ENCODE peak calls at places on chromosomes 13 and 19, in five cellular contexts. E is SK-N-SH, V is H1, W is stomach, Q is breast epithelium. B is an unnamed sample. For H3K4me1, the result is how much of the 10 kb centered on the place peaks cover.

GRCh38 chr19:39677931-39678889 is 22.5 kb downstream of the LGALS16 start:
- DNase-seq in Q (peak), W (peak), V (no peak), E (no peak), B (no peak)

GRCh38 chr13:106678646-106679045 is 110.7 kb upstream of the ARGLU1 start:
- DNase-seq in W (no peak), V (no peak), Q (no peak), E (no peak), B (no peak)

GRCh38 chr19:7699422-7700127 is 2.4 kb downstream of the FCER2 start:
- DNase-seq in Q (no peak), V (no peak), W (no peak), E (no peak), B (no peak)

GRCh38 chr19:56295531-56296455 is 18.8 kb downstream of the ZSCAN5A start:
- DNase-seq in W (no peak), V (no peak), Q (no peak), E (no peak), B (no peak)

GRCh38 chr13:49097374-49097773 is 121.7 kb downstream of the FNDC3A start:
- DNase-seq in V (no peak), W (no peak), Q (no peak), E (no peak), B (no peak)

GRCh38 chr13:77300176-77301141 is 26.4 kb downstream of the MYCBP2 start:
- DNase-seq in Q (no peak), E (no peak), W (no peak), V (no peak), B (no peak)

GRCh38 chr13:62320129-62320724 is 904.6 kb upstream of the PCDH20 start:
- DNase-seq in V (no peak), W (no peak), Q (no peak), E (peak), B (no peak)

GRCh38 chr13:42981853-42982252 is 10.2 kb downstream of the EPSTI1 start:
- DNase-seq in E (no peak), V (no peak), Q (no peak), W (no peak), B (no peak)

GRCh38 chr13:100434010-100434763 is 154.4 kb downstream of the GGACT start:
- DNase-seq in Q (no peak), E (no peak), W (no peak), V (no peak), B (no peak)

GRCh38 chr19:49489601-49490167 is 2.3 kb downstream of the RPL13A start:
- DNase-seq in E (no peak), Q (no peak), V (no peak), W (no peak), B (no peak)

GRCh38 chr13:112213467-112214245 is 146.7 kb downstream of the SOX1 start:
- DNase-seq in E (no peak), Q (peak), V (no peak), W (peak), B (no peak)

GRCh38 chr13:54607421-54607820 is 1578.8 kb downstream of the OLFM4 start:
- DNase-seq in V (no peak), W (no peak), E (no peak), Q (no peak), B (no peak)

GRCh38 chr19:48718711-48719231 is 754 bp downstream of the MAMSTR start:
- DNase-seq in W (no peak), Q (no peak), E (no peak), V (no peak), B (no peak)

GRCh38 chr19:47176071-47176626 is 45.5 kb downstream of the SAE1 start:
- DNase-seq in V (no peak), E (no peak), W (no peak), Q (no peak), B (no peak)

GRCh38 chr19:49690656-49691242 is at the start of gene CPT1C:
- DNase-seq in E (peak), Q (peak), V (peak), W (peak), B (peak)

GRCh38 chr13:53250272-53250875 is 221.8 kb downstream of the OLFM4 start:
- DNase-seq in W (no peak), E (peak), V (no peak), Q (no peak), B (no peak)
- TF ChIP-seq CTCF in W (no peak), E (peak), V (peak), Q (peak), B (peak)

GRCh38 chr19:32453736-32454135 is 48.2 kb downstream of the DPY19L3 start:
- DNase-seq in W (no peak), Q (no peak), V (no peak), E (no peak), B (no peak)
- H3K4me1 ChIP-seq in W (under half), Q (under half), V (under half), E (under half), B (under half)

GRCh38 chr13:30871713-30872029 is 34.4 kb upstream of the MEDAG start:
- DNase-seq in Q (no peak), W (no peak), E (no peak), V (no peak), B (no peak)

GRCh38 chr13:30868806-30869470 is 37.1 kb upstream of the MEDAG start:
- DNase-seq in E (no peak), V (no peak), W (no peak), Q (no peak), B (no peak)

GRCh38 chr13:30869491-30869890 is 36.6 kb upstream of the MEDAG start:
- DNase-seq in V (no peak), E (no peak), Q (no peak), W (no peak), B (no peak)

GRCh38 chr13:30870916-30871712 is 35.0 kb upstream of the MEDAG start:
- DNase-seq in E (no peak), Q (no peak), V (no peak), W (no peak), B (no peak)

DNA sequence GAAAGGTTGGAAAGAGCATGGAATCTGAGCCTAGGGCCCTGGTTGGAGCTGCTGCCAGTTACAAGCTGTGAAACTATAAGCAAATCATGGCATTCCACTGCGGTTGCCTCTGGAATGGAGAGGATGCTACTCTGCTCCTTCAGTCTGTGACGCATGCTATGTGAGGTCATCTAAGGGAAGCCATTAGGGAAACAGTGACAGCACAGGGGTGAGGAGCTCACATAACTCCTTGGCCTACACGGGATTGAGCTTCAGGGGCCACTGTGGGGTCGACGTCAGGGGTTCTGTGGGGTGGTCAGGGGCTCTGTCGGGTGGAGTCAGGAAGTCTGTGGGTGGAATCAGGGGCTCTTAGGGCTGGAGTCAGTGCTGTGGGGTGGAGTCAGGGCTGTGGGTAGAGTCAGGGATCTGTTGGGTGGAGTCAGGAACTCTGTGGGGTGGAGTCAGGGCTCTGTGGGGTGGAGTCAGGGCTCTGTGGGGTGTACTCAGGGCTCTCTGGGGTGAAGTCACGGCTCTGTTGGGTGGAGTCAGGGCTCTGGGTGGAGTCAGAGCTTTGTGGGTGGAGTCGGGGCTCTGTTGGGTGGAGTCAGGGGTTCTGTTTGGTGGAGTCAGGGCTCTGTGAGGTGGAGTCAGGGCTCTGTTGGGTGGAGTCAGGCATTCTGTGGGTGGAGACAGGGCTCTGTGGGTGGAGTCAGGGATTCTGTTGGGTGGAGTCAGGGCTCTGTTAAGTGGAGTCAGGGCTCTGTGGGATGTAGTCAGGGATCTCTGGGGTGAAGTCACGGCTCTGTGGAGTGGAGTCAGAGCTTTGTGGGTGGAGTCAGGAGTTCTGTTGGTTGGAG is 35.8 kb upstream of the MEDAG start:
- DNase-seq in Q (no peak), V (no peak), W (peak), E (no peak), B (peak)
- TF ChIP-seq POLR2AphosphoS5 in Q (no peak), V (no peak), W (peak), E (no peak), B (peak)

DNA sequence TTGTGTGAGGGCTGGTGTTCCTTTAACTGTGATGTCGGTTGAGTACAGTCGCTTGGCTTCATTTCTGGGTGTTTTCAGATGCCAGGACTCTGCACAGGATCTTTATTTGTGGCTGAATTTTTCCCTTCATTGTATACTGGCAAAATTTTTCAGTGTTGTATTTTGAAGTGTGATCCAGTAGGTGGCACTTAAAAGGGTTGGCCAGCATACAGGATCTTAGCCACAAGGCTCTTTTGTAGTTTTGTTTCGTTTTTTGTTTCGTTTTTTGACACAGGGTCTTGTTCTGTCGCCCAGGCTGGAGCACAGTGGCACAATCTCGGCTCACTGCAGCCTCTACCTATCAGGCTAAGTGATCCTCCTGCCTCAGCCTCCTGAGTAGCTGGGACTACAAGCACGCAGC is 8.7 kb downstream of the FCAR start:
- DNase-seq in W (no peak), E (no peak), V (no peak), Q (no peak), B (no peak)
- TF ChIP-seq CTCF in W (no peak), E (peak), V (no peak), Q (no peak), B (no peak)

GRCh38 chr19:2546128-2547032 is 70.5 kb downstream of the GADD45B start:
- DNase-seq in Q (peak), E (no peak), W (peak), V (no peak), B (peak)
- H3K4me1 ChIP-seq in Q (under half), E (under half), W (half or more), V (under half), B (under half)

GRCh38 chr19:2507109-2507508 is 31.2 kb downstream of the GADD45B start:
- DNase-seq in W (peak), Q (peak), V (no peak), E (no peak), B (no peak)
- TF ChIP-seq POLR2AphosphoS5 in W (peak), Q (peak), V (no peak), E (no peak), B (peak)

DNA sequence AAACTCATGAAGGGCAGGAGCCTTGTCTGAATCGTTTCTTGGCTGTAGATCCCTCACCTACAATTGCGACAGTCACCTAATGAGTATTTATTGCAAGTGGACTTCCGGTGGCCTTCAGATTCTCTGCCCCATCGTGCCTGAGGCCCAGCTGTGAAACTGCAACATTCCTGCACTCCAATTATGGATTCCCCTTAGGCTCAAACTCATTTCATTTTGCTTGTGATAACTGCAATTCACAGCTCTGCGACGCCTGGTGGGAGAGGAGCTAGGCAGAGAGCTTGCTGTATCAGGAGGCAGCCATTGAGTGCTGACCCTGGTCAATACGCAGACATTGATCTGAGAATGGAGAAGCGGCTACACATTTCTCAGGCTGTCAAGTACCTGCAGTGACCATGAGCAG is 59.0 kb downstream of the CCDC70 start:
- DNase-seq in W (no peak), V (no peak), Q (no peak), E (no peak), B (no peak)
- TF ChIP-seq CTCF in W (no peak), V (no peak), Q (no peak), E (no peak), B (no peak)

DNA sequence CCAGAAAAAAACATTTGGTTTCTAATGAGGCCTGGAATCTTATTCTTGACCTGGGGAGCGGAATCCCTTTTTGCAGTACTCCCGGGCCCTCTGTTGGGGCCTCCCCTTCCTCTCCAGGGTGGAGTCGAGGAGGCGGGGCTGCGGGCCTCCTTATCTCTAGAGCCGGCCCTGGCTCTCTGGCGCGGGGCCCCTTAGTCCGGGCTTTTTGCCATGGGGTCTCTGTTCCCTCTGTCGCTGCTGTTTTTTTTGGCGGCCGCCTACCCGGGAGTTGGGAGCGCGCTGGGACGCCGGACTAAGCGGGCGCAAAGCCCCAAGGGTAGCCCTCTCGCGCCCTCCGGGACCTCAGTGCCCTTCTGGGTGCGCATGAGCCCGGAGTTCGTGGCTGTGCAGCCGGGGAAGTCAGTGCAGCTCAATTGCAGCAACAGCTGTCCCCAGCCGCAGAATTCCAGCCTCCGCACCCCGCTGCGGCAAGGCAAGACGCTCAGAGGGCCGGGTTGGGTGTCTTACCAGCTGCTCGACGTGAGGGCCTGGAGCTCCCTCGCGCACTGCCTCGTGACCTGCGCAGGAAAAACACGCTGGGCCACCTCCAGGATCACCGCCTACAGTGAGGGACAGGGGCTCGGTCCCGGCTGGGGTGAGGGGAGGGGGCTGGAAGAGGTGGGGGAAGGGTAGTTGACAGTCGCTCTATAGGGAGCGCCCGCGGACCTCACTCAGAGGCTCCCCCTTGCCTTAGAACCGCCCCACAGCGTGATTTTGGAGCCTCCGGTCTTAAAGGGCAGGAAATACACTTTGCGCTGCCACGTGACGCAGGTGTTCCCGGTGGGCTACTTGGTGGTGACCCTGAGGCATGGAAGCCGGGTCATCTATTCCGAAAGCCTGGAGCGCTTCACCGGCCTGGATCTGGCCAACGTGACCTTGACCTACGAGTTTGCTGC is at the start of gene ICAM4:
- DNase-seq in W (peak), Q (no peak), V (no peak), E (peak), B (no peak)
- H3K4me1 ChIP-seq in W (half or more), Q (under half), V (under half), E (under half), B (under half)

GRCh38 chr13:19984430-19985218 is 26.1 kb downstream of the ZMYM2 start:
- DNase-seq in E (peak), V (no peak), W (no peak), Q (no peak), B (no peak)

GRCh38 chr13:19982447-19983043 is 24.0 kb downstream of the ZMYM2 start:
- DNase-seq in Q (no peak), V (no peak), W (no peak), E (no peak), B (no peak)

GRCh38 chr13:19981685-19982238 is 23.2 kb downstream of the ZMYM2 start:
- DNase-seq in E (no peak), Q (no peak), W (no peak), V (no peak), B (no peak)

DNA sequence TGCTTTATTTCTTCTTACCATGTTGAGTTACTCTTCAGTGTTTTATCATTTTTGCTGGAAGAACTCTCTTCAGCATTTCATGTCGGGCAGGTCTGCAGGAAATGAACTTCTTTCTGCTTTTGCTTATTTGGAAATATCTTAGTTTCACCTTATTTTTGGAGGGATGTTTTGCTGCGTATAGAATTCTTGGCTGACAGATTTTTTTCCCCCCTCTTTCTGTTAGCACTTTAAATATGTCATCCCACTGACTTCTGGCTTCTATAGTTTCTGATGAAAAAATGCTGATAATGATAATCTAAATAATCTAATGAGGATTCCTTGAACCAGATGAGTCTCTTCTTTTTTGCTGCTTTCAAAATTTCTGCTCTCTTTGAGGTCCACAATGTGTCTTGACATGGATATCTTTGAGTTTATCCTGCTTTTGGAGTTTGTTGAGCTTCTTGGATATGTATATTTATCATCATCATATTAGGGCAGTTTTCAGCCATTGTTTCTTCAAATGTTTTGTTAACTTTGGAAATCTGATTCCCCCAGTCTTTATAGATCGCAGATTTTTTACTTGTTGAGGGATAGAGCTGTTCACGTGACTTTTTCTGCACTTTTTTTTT is 20.4 kb downstream of the ZMYM2 start:
- DNase-seq in W (no peak), E (no peak), Q (no peak), V (no peak), B (no peak)
- TF ChIP-seq POLR2AphosphoS5 in W (no peak), E (no peak), Q (no peak), V (no peak), B (no peak)